ENCODE peak calls at places on chromosomes 5 and 9, in ten cellular contexts. One of them, this sample, is unnamed.

GRCh38 chr5:12277504-12278192 is 373.4 kb upstream of the CTNND2 start:
- ATAC-seq in Panc1: no peak
- ATAC-seq in activated CD8-positive, alpha-beta T cell treated with anti-CD3 and anti-CD28 coated beads for 36 hours: peak; percentile 39
- ATAC-seq in right cardiac atrium: no peak
- ATAC-seq in body of pancreas: no peak
- ATAC-seq in activated CD4-positive, CD25-positive, alpha-beta regulatory T cell treated with anti-CD3 and anti-CD28 coated beads, Interleukin-2, amount 50 U/mL, for 24 hours: no peak
- ATAC-seq in left lobe of liver: no peak
- ATAC-seq in stimulated activated naive B cell treated with anti-CD40 and anti-IgM and Interleukin-4, amounts not matched to agents 10 μg/mL and 1 μg/mL and 100 μg/mL, for 72 hours: no peak
- ATAC-seq in thoracic aorta: no peak
- ATAC-seq in naive thymus-derived CD4-positive, alpha-beta T cell: no peak
- ATAC-seq in this sample: no peak

GRCh38 chr5:84393969-84394368 is 9.3 kb upstream of the EDIL3 start:
- ATAC-seq in activated CD4-positive, CD25-positive, alpha-beta regulatory T cell treated with anti-CD3 and anti-CD28 coated beads, Interleukin-2, amount 50 U/mL, for 24 hours: no peak
- ATAC-seq in thoracic aorta: peak; percentile 99
- ATAC-seq in activated CD8-positive, alpha-beta T cell treated with anti-CD3 and anti-CD28 coated beads for 36 hours: no peak
- ATAC-seq in stimulated activated naive B cell treated with anti-CD40 and anti-IgM and Interleukin-4, amounts not matched to agents 10 μg/mL and 1 μg/mL and 100 μg/mL, for 72 hours: no peak
- ATAC-seq in left lobe of liver: no peak
- ATAC-seq in Panc1: peak; percentile 85
- ATAC-seq in right cardiac atrium: no peak
- ATAC-seq in naive thymus-derived CD4-positive, alpha-beta T cell: no peak
- ATAC-seq in body of pancreas: no peak
- ATAC-seq in this sample: no peak

GRCh38 chr5:39005566-39006232 is 68.5 kb downstream of the RICTOR start:
- ATAC-seq in right cardiac atrium: peak; percentile 72
- ATAC-seq in naive thymus-derived CD4-positive, alpha-beta T cell: peak; percentile 81
- ATAC-seq in thoracic aorta: no peak
- ATAC-seq in body of pancreas: no peak
- ATAC-seq in Panc1: peak; percentile 63
- ATAC-seq in activated CD4-positive, CD25-positive, alpha-beta regulatory T cell treated with anti-CD3 and anti-CD28 coated beads, Interleukin-2, amount 50 U/mL, for 24 hours: peak; percentile 45
- ATAC-seq in activated CD8-positive, alpha-beta T cell treated with anti-CD3 and anti-CD28 coated beads for 36 hours: peak; percentile 71
- ATAC-seq in stimulated activated naive B cell treated with anti-CD40 and anti-IgM and Interleukin-4, amounts not matched to agents 10 μg/mL and 1 μg/mL and 100 μg/mL, for 72 hours: peak; percentile 41
- ATAC-seq in left lobe of liver: peak; percentile 89
- ATAC-seq in this sample: no peak

GRCh38 chr5:8333977-8334376 is 465.0 kb downstream of the MTRR start:
- ATAC-seq in thoracic aorta: no peak
- ATAC-seq in stimulated activated naive B cell treated with anti-CD40 and anti-IgM and Interleukin-4, amounts not matched to agents 10 μg/mL and 1 μg/mL and 100 μg/mL, for 72 hours: no peak
- ATAC-seq in naive thymus-derived CD4-positive, alpha-beta T cell: no peak
- ATAC-seq in right cardiac atrium: no peak
- ATAC-seq in Panc1: no peak
- ATAC-seq in activated CD8-positive, alpha-beta T cell treated with anti-CD3 and anti-CD28 coated beads for 36 hours: no peak
- ATAC-seq in body of pancreas: no peak
- ATAC-seq in left lobe of liver: no peak
- ATAC-seq in activated CD4-positive, CD25-positive, alpha-beta regulatory T cell treated with anti-CD3 and anti-CD28 coated beads, Interleukin-2, amount 50 U/mL, for 24 hours: no peak
- ATAC-seq in this sample: no peak

GRCh38 chr5:99060306-99061261 is 131.8 kb upstream of the CHD1 start:
- ATAC-seq in body of pancreas: peak; percentile 66
- ATAC-seq in Panc1: no peak
- ATAC-seq in activated CD8-positive, alpha-beta T cell treated with anti-CD3 and anti-CD28 coated beads for 36 hours: peak; percentile 45
- ATAC-seq in left lobe of liver: peak; percentile 92
- ATAC-seq in naive thymus-derived CD4-positive, alpha-beta T cell: peak; percentile 87
- ATAC-seq in right cardiac atrium: no peak
- ATAC-seq in thoracic aorta: no peak
- ATAC-seq in stimulated activated naive B cell treated with anti-CD40 and anti-IgM and Interleukin-4, amounts not matched to agents 10 μg/mL and 1 μg/mL and 100 μg/mL, for 72 hours: peak; percentile 84
- ATAC-seq in activated CD4-positive, CD25-positive, alpha-beta regulatory T cell treated with anti-CD3 and anti-CD28 coated beads, Interleukin-2, amount 50 U/mL, for 24 hours: no peak
- ATAC-seq in this sample: peak; percentile 65

GRCh38 chr9:599933-600461 is 241.5 kb upstream of the DMRT1 start:
- ATAC-seq in thoracic aorta: no peak
- ATAC-seq in left lobe of liver: no peak
- ATAC-seq in activated CD4-positive, CD25-positive, alpha-beta regulatory T cell treated with anti-CD3 and anti-CD28 coated beads, Interleukin-2, amount 50 U/mL, for 24 hours: no peak
- ATAC-seq in activated CD8-positive, alpha-beta T cell treated with anti-CD3 and anti-CD28 coated beads for 36 hours: no peak
- ATAC-seq in right cardiac atrium: peak; percentile 47
- ATAC-seq in stimulated activated naive B cell treated with anti-CD40 and anti-IgM and Interleukin-4, amounts not matched to agents 10 μg/mL and 1 μg/mL and 100 μg/mL, for 72 hours: no peak
- ATAC-seq in Panc1: no peak
- ATAC-seq in body of pancreas: no peak
- ATAC-seq in naive thymus-derived CD4-positive, alpha-beta T cell: no peak
- ATAC-seq in this sample: no peak

GRCh38 chr5:3333105-3333504 is 262.5 kb upstream of the IRX1 start:
- ATAC-seq in right cardiac atrium: no peak
- ATAC-seq in thoracic aorta: no peak
- ATAC-seq in body of pancreas: no peak
- ATAC-seq in activated CD8-positive, alpha-beta T cell treated with anti-CD3 and anti-CD28 coated beads for 36 hours: no peak
- ATAC-seq in Panc1: no peak
- ATAC-seq in stimulated activated naive B cell treated with anti-CD40 and anti-IgM and Interleukin-4, amounts not matched to agents 10 μg/mL and 1 μg/mL and 100 μg/mL, for 72 hours: no peak
- ATAC-seq in naive thymus-derived CD4-positive, alpha-beta T cell: no peak
- ATAC-seq in left lobe of liver: no peak
- ATAC-seq in activated CD4-positive, CD25-positive, alpha-beta regulatory T cell treated with anti-CD3 and anti-CD28 coated beads, Interleukin-2, amount 50 U/mL, for 24 hours: no peak
- ATAC-seq in this sample: no peak

GRCh38 chr5:74765201-74765600 is 1.7 kb downstream of the GFM2 start:
- ATAC-seq in thoracic aorta: no peak
- ATAC-seq in naive thymus-derived CD4-positive, alpha-beta T cell: no peak
- ATAC-seq in body of pancreas: no peak
- ATAC-seq in left lobe of liver: no peak
- ATAC-seq in stimulated activated naive B cell treated with anti-CD40 and anti-IgM and Interleukin-4, amounts not matched to agents 10 μg/mL and 1 μg/mL and 100 μg/mL, for 72 hours: no peak
- ATAC-seq in activated CD8-positive, alpha-beta T cell treated with anti-CD3 and anti-CD28 coated beads for 36 hours: no peak
- ATAC-seq in Panc1: no peak
- ATAC-seq in activated CD4-positive, CD25-positive, alpha-beta regulatory T cell treated with anti-CD3 and anti-CD28 coated beads, Interleukin-2, amount 50 U/mL, for 24 hours: no peak
- ATAC-seq in right cardiac atrium: no peak
- ATAC-seq in this sample: no peak

GRCh38 chr9:121445986-121446385 is 53.7 kb downstream of the GGTA1 start:
- ATAC-seq in naive thymus-derived CD4-positive, alpha-beta T cell: no peak
- ATAC-seq in Panc1: peak; percentile 56
- ATAC-seq in activated CD4-positive, CD25-positive, alpha-beta regulatory T cell treated with anti-CD3 and anti-CD28 coated beads, Interleukin-2, amount 50 U/mL, for 24 hours: no peak
- ATAC-seq in left lobe of liver: no peak
- ATAC-seq in body of pancreas: no peak
- ATAC-seq in stimulated activated naive B cell treated with anti-CD40 and anti-IgM and Interleukin-4, amounts not matched to agents 10 μg/mL and 1 μg/mL and 100 μg/mL, for 72 hours: no peak
- ATAC-seq in activated CD8-positive, alpha-beta T cell treated with anti-CD3 and anti-CD28 coated beads for 36 hours: peak; percentile 77
- ATAC-seq in thoracic aorta: no peak
- ATAC-seq in right cardiac atrium: no peak
- ATAC-seq in this sample: no peak

GRCh38 chr9:137697832-137698231 is 79.0 kb downstream of the EHMT1 start:
- ATAC-seq in stimulated activated naive B cell treated with anti-CD40 and anti-IgM and Interleukin-4, amounts not matched to agents 10 μg/mL and 1 μg/mL and 100 μg/mL, for 72 hours: no peak
- ATAC-seq in left lobe of liver: no peak
- ATAC-seq in naive thymus-derived CD4-positive, alpha-beta T cell: no peak
- ATAC-seq in thoracic aorta: no peak
- ATAC-seq in body of pancreas: no peak
- ATAC-seq in right cardiac atrium: no peak
- ATAC-seq in Panc1: no peak
- ATAC-seq in activated CD8-positive, alpha-beta T cell treated with anti-CD3 and anti-CD28 coated beads for 36 hours: no peak
- ATAC-seq in activated CD4-positive, CD25-positive, alpha-beta regulatory T cell treated with anti-CD3 and anti-CD28 coated beads, Interleukin-2, amount 50 U/mL, for 24 hours: no peak
- ATAC-seq in this sample: no peak

GRCh38 chr9:68678430-68678829 is 26.6 kb upstream of the PIP5K1B start:
- ATAC-seq in thoracic aorta: no peak
- ATAC-seq in naive thymus-derived CD4-positive, alpha-beta T cell: no peak
- ATAC-seq in activated CD8-positive, alpha-beta T cell treated with anti-CD3 and anti-CD28 coated beads for 36 hours: no peak
- ATAC-seq in stimulated activated naive B cell treated with anti-CD40 and anti-IgM and Interleukin-4, amounts not matched to agents 10 μg/mL and 1 μg/mL and 100 μg/mL, for 72 hours: peak; percentile 70
- ATAC-seq in right cardiac atrium: peak; percentile 74
- ATAC-seq in Panc1: no peak
- ATAC-seq in left lobe of liver: no peak
- ATAC-seq in activated CD4-positive, CD25-positive, alpha-beta regulatory T cell treated with anti-CD3 and anti-CD28 coated beads, Interleukin-2, amount 50 U/mL, for 24 hours: no peak
- ATAC-seq in body of pancreas: no peak
- ATAC-seq in this sample: peak; percentile 66

GRCh38 chr9:117414906-117415583 is at the start of gene ASTN2:
- ATAC-seq in activated CD8-positive, alpha-beta T cell treated with anti-CD3 and anti-CD28 coated beads for 36 hours: no peak
- ATAC-seq in activated CD4-positive, CD25-positive, alpha-beta regulatory T cell treated with anti-CD3 and anti-CD28 coated beads, Interleukin-2, amount 50 U/mL, for 24 hours: no peak
- ATAC-seq in left lobe of liver: no peak
- ATAC-seq in stimulated activated naive B cell treated with anti-CD40 and anti-IgM and Interleukin-4, amounts not matched to agents 10 μg/mL and 1 μg/mL and 100 μg/mL, for 72 hours: no peak
- ATAC-seq in right cardiac atrium: peak; percentile 73
- ATAC-seq in Panc1: peak; percentile 78
- ATAC-seq in body of pancreas: peak; percentile 19
- ATAC-seq in naive thymus-derived CD4-positive, alpha-beta T cell: no peak
- ATAC-seq in thoracic aorta: no peak
- ATAC-seq in this sample: no peak

GRCh38 chr5:14148483-14148882 is 5.3 kb downstream of the TRIO start:
- ATAC-seq in activated CD4-positive, CD25-positive, alpha-beta regulatory T cell treated with anti-CD3 and anti-CD28 coated beads, Interleukin-2, amount 50 U/mL, for 24 hours: no peak
- ATAC-seq in activated CD8-positive, alpha-beta T cell treated with anti-CD3 and anti-CD28 coated beads for 36 hours: no peak
- ATAC-seq in body of pancreas: no peak
- ATAC-seq in thoracic aorta: no peak
- ATAC-seq in left lobe of liver: no peak
- ATAC-seq in right cardiac atrium: no peak
- ATAC-seq in naive thymus-derived CD4-positive, alpha-beta T cell: no peak
- ATAC-seq in stimulated activated naive B cell treated with anti-CD40 and anti-IgM and Interleukin-4, amounts not matched to agents 10 μg/mL and 1 μg/mL and 100 μg/mL, for 72 hours: no peak
- ATAC-seq in Panc1: no peak
- ATAC-seq in this sample: no peak

GRCh38 chr5:115526604-115527003 is 18.0 kb downstream of the FEM1C start:
- ATAC-seq in body of pancreas: no peak
- ATAC-seq in activated CD8-positive, alpha-beta T cell treated with anti-CD3 and anti-CD28 coated beads for 36 hours: no peak
- ATAC-seq in left lobe of liver: no peak
- ATAC-seq in thoracic aorta: no peak
- ATAC-seq in naive thymus-derived CD4-positive, alpha-beta T cell: no peak
- ATAC-seq in activated CD4-positive, CD25-positive, alpha-beta regulatory T cell treated with anti-CD3 and anti-CD28 coated beads, Interleukin-2, amount 50 U/mL, for 24 hours: no peak
- ATAC-seq in Panc1: no peak
- ATAC-seq in stimulated activated naive B cell treated with anti-CD40 and anti-IgM and Interleukin-4, amounts not matched to agents 10 μg/mL and 1 μg/mL and 100 μg/mL, for 72 hours: no peak
- ATAC-seq in right cardiac atrium: no peak
- ATAC-seq in this sample: no peak

GRCh38 chr5:160702856-160703453 is 149.1 kb downstream of the ATP10B start:
- ATAC-seq in stimulated activated naive B cell treated with anti-CD40 and anti-IgM and Interleukin-4, amounts not matched to agents 10 μg/mL and 1 μg/mL and 100 μg/mL, for 72 hours: peak; percentile 92
- ATAC-seq in activated CD4-positive, CD25-positive, alpha-beta regulatory T cell treated with anti-CD3 and anti-CD28 coated beads, Interleukin-2, amount 50 U/mL, for 24 hours: peak; percentile 56
- ATAC-seq in left lobe of liver: no peak
- ATAC-seq in naive thymus-derived CD4-positive, alpha-beta T cell: peak; percentile 75
- ATAC-seq in right cardiac atrium: no peak
- ATAC-seq in activated CD8-positive, alpha-beta T cell treated with anti-CD3 and anti-CD28 coated beads for 36 hours: no peak
- ATAC-seq in body of pancreas: no peak
- ATAC-seq in Panc1: no peak
- ATAC-seq in thoracic aorta: no peak
- ATAC-seq in this sample: peak; percentile 55

This sample was measured in stimulated activated memory B cell treated with anti-CD40 and anti-IgM and Interleukin-4, amounts not matched to agents 10 μg/mL and 1 μg/mL and 100 μg/mL, for 72 hours.